ENCODE peak calls at places on chromosomes 13 and 19, in six cellular contexts. One of them, this sample, is unnamed.
A peak's percentile ranks its signal among the peaks of the same experiment; 100 is the strongest.

GRCh38 chr13:88643233-88643632 is 972.1 kb downstream of the SLITRK5 start:
- DNase-seq in endodermal cell: no peak
- DNase-seq in breast epithelium: no peak
- DNase-seq in fibroblast of lung: no peak
- DNase-seq in OCI-LY7: no peak
- DNase-seq in mucosa of descending colon: no peak
- DNase-seq in this sample: no peak

GRCh38 chr13:111325146-111325890 is 4.9 kb downstream of the TEX29 start:
- DNase-seq in endodermal cell: no peak
- DNase-seq in breast epithelium: no peak
- DNase-seq in fibroblast of lung: no peak
- DNase-seq in OCI-LY7: no peak
- DNase-seq in mucosa of descending colon: no peak
- DNase-seq in this sample: no peak

GRCh38 chr13:71580614-71581013 is 286.4 kb downstream of the DACH1 start:
- DNase-seq in endodermal cell: no peak
- DNase-seq in breast epithelium: no peak
- DNase-seq in fibroblast of lung: no peak
- DNase-seq in OCI-LY7: no peak
- DNase-seq in mucosa of descending colon: no peak
- DNase-seq in this sample: no peak

GRCh38 chr13:114130131-114130707 is 2.2 kb downstream of the RASA3 start:
- DNase-seq in endodermal cell: peak; percentile 51
- DNase-seq in breast epithelium: no peak
- DNase-seq in fibroblast of lung: no peak
- DNase-seq in OCI-LY7: no peak
- DNase-seq in mucosa of descending colon: no peak
- DNase-seq in this sample: peak; percentile 60

GRCh38 chr13:74978596-74978995 is 503.4 kb downstream of the TBC1D4 start:
- DNase-seq in endodermal cell: no peak
- DNase-seq in breast epithelium: no peak
- DNase-seq in fibroblast of lung: no peak
- DNase-seq in OCI-LY7: no peak
- DNase-seq in mucosa of descending colon: no peak
- DNase-seq in this sample: no peak

GRCh38 chr13:32639502-32640105 is 53.4 kb downstream of the PDS5B start:
- DNase-seq in endodermal cell: peak; percentile 63
- DNase-seq in breast epithelium: peak; percentile 32
- DNase-seq in fibroblast of lung: peak; percentile 84
- DNase-seq in OCI-LY7: peak; percentile 70
- DNase-seq in mucosa of descending colon: peak; percentile 39
- DNase-seq in this sample: peak; percentile 65

GRCh38 chr19:1675633-1676350 is 23.4 kb upstream of the TCF3 start:
- DNase-seq in endodermal cell: peak; percentile 77
- DNase-seq in breast epithelium: no peak
- DNase-seq in fibroblast of lung: no peak
- DNase-seq in OCI-LY7: no peak
- DNase-seq in mucosa of descending colon: no peak
- DNase-seq in this sample: no peak

GRCh38 chr13:52788011-52788410 is 48.4 kb upstream of the CNMD start:
- DNase-seq in endodermal cell: no peak
- DNase-seq in breast epithelium: no peak
- DNase-seq in fibroblast of lung: no peak
- DNase-seq in OCI-LY7: no peak
- DNase-seq in mucosa of descending colon: no peak
- DNase-seq in this sample: no peak

GRCh38 chr19:55441692-55442321 is 1.3 kb downstream of the SHISA7 start:
- DNase-seq in endodermal cell: peak; percentile 89
- DNase-seq in breast epithelium: no peak
- DNase-seq in fibroblast of lung: no peak
- DNase-seq in OCI-LY7: no peak
- DNase-seq in mucosa of descending colon: peak; percentile 56
- DNase-seq in this sample: no peak

GRCh38 chr13:99288069-99288468 is 19.1 kb downstream of the GPR183 start:
- DNase-seq in endodermal cell: no peak
- DNase-seq in breast epithelium: no peak
- DNase-seq in fibroblast of lung: no peak
- DNase-seq in OCI-LY7: no peak
- DNase-seq in mucosa of descending colon: no peak
- DNase-seq in this sample: no peak

GRCh38 chr19:46955813-46956371 is 63.7 kb upstream of the NPAS1 start:
- DNase-seq in endodermal cell: no peak
- DNase-seq in breast epithelium: no peak
- DNase-seq in fibroblast of lung: no peak
- DNase-seq in OCI-LY7: no peak
- DNase-seq in mucosa of descending colon: no peak
- DNase-seq in this sample: no peak

GRCh38 chr13:97648171-97648880 is 214.4 kb downstream of the RAP2A start:
- DNase-seq in endodermal cell: peak; percentile 60
- DNase-seq in breast epithelium: no peak
- DNase-seq in fibroblast of lung: peak; percentile 34
- DNase-seq in OCI-LY7: no peak
- DNase-seq in mucosa of descending colon: no peak
- DNase-seq in this sample: no peak

GRCh38 chr13:83220241-83220640 is 662.0 kb downstream of the SLITRK1 start:
- DNase-seq in endodermal cell: no peak
- DNase-seq in breast epithelium: no peak
- DNase-seq in fibroblast of lung: no peak
- DNase-seq in OCI-LY7: no peak
- DNase-seq in mucosa of descending colon: no peak
- DNase-seq in this sample: no peak

GRCh38 chr19:50325310-50326100 is 3.7 kb downstream of the KCNC3 start:
- DNase-seq in endodermal cell: peak; percentile 98
- DNase-seq in breast epithelium: no peak
- DNase-seq in fibroblast of lung: peak; percentile 20
- DNase-seq in OCI-LY7: peak; percentile 89
- DNase-seq in mucosa of descending colon: peak; percentile 84
- DNase-seq in this sample: peak; percentile 70

GRCh38 chr13:80029170-80029569 is 311.8 kb downstream of the SPRY2 start:
- DNase-seq in endodermal cell: no peak
- DNase-seq in breast epithelium: no peak
- DNase-seq in fibroblast of lung: no peak
- DNase-seq in OCI-LY7: no peak
- DNase-seq in mucosa of descending colon: peak; percentile 36
- DNase-seq in this sample: no peak

GRCh38 chr19:57803594-57804325 is 11.0 kb downstream of the ZNF552 start:
- DNase-seq in endodermal cell: peak; percentile 89
- DNase-seq in breast epithelium: no peak
- DNase-seq in fibroblast of lung: peak; percentile 58
- DNase-seq in OCI-LY7: no peak
- DNase-seq in mucosa of descending colon: peak; percentile 66
- DNase-seq in this sample: no peak

GRCh38 chr19:43643326-43643725 is 3.7 kb upstream of the CADM4 start:
- DNase-seq in endodermal cell: no peak
- DNase-seq in breast epithelium: no peak
- DNase-seq in fibroblast of lung: peak; percentile 29
- DNase-seq in OCI-LY7: no peak
- DNase-seq in mucosa of descending colon: no peak
- DNase-seq in this sample: no peak

GRCh38 chr19:52231154-52231565 is 38.2 kb upstream of the ZNF766 start:
- DNase-seq in endodermal cell: no peak
- DNase-seq in breast epithelium: no peak
- DNase-seq in fibroblast of lung: no peak
- DNase-seq in OCI-LY7: no peak
- DNase-seq in mucosa of descending colon: no peak
- DNase-seq in this sample: no peak

GRCh38 chr19:37492213-37492612 is 14.5 kb upstream of the ZNF793 start:
- DNase-seq in endodermal cell: no peak
- DNase-seq in breast epithelium: no peak
- DNase-seq in fibroblast of lung: no peak
- DNase-seq in OCI-LY7: no peak
- DNase-seq in mucosa of descending colon: no peak
- DNase-seq in this sample: no peak

GRCh38 chr13:21010621-21011020 is 50.8 kb downstream of the LATS2 start:
- DNase-seq in endodermal cell: peak; percentile 43
- DNase-seq in breast epithelium: no peak
- DNase-seq in fibroblast of lung: no peak
- DNase-seq in OCI-LY7: peak; percentile 2
- DNase-seq in mucosa of descending colon: no peak
- DNase-seq in this sample: no peak

GRCh38 chr13:21012211-21012610 is 49.2 kb downstream of the LATS2 start:
- DNase-seq in endodermal cell: peak; percentile 5
- DNase-seq in breast epithelium: no peak
- DNase-seq in fibroblast of lung: peak; percentile 89
- DNase-seq in OCI-LY7: no peak
- DNase-seq in mucosa of descending colon: no peak
- DNase-seq in this sample: no peak

GRCh38 chr13:21013682-21014038 is 47.7 kb downstream of the LATS2 start:
- DNase-seq in endodermal cell: no peak
- DNase-seq in breast epithelium: no peak
- DNase-seq in fibroblast of lung: no peak
- DNase-seq in OCI-LY7: no peak
- DNase-seq in mucosa of descending colon: no peak
- DNase-seq in this sample: no peak

GRCh38 chr13:21012841-21013681 is 48.3 kb downstream of the LATS2 start:
- DNase-seq in endodermal cell: no peak
- DNase-seq in breast epithelium: no peak
- DNase-seq in fibroblast of lung: no peak
- DNase-seq in OCI-LY7: no peak
- DNase-seq in mucosa of descending colon: no peak
- DNase-seq in this sample: no peak

GRCh38 chr13:21011378-21011777 is 50.0 kb downstream of the LATS2 start:
- DNase-seq in endodermal cell: no peak
- DNase-seq in breast epithelium: no peak
- DNase-seq in fibroblast of lung: no peak
- DNase-seq in OCI-LY7: no peak
- DNase-seq in mucosa of descending colon: no peak
- DNase-seq in this sample: no peak
- H3K4me1 ChIP-seq in endodermal cell: no peaks in the 10 kb centered on the region
- H3K4me1 ChIP-seq in breast epithelium: no peaks in the 10 kb centered on the region
- H3K4me1 ChIP-seq in fibroblast of lung: peaks cover 37% of the 10 kb centered on the region
- H3K4me1 ChIP-seq in OCI-LY7: no peaks in the 10 kb centered on the region
- H3K4me1 ChIP-seq in mucosa of descending colon: no peaks in the 10 kb centered on the region
- H3K4me1 ChIP-seq in this sample: peaks cover 85% of the 10 kb centered on the region

GRCh38 chr19:10921199-10921879 is 7.1 kb downstream of the YIPF2 start:
- DNase-seq in endodermal cell: peak; percentile 41
- DNase-seq in breast epithelium: no peak
- DNase-seq in fibroblast of lung: no peak
- DNase-seq in OCI-LY7: no peak
- DNase-seq in mucosa of descending colon: no peak
- DNase-seq in this sample: no peak
- H3K36me3 ChIP-seq in endodermal cell: peaks cover 27% of the 10 kb centered on the region
- H3K36me3 ChIP-seq in breast epithelium: no peaks in the 10 kb centered on the region
- H3K36me3 ChIP-seq in fibroblast of lung: peaks cover 24% of the 10 kb centered on the region
- H3K36me3 ChIP-seq in OCI-LY7: peaks cover 76% of the 10 kb centered on the region
- H3K36me3 ChIP-seq in mucosa of descending colon: no peaks in the 10 kb centered on the region
- H3K36me3 ChIP-seq in this sample: peaks cover 5% of the 10 kb centered on the region

GRCh38 chr19:8373867-8374813 is 10.2 kb downstream of the ANGPTL4 start:
- DNase-seq in endodermal cell: peak; percentile 61
- DNase-seq in breast epithelium: no peak
- DNase-seq in fibroblast of lung: no peak
- DNase-seq in OCI-LY7: no peak
- DNase-seq in mucosa of descending colon: no peak
- DNase-seq in this sample: no peak
- H3K4me1 ChIP-seq in endodermal cell: no peaks in the 10 kb centered on the region
- H3K4me1 ChIP-seq in breast epithelium: no peaks in the 10 kb centered on the region
- H3K4me1 ChIP-seq in fibroblast of lung: no peaks in the 10 kb centered on the region
- H3K4me1 ChIP-seq in OCI-LY7: no peaks in the 10 kb centered on the region
- H3K4me1 ChIP-seq in mucosa of descending colon: peaks cover 8% of the 10 kb centered on the region
- H3K4me1 ChIP-seq in this sample: peaks cover 5% of the 10 kb centered on the region

GRCh38 chr19:34960940-34961679 is 2.9 kb downstream of the ZNF792 start:
- DNase-seq in endodermal cell: no peak
- DNase-seq in breast epithelium: no peak
- DNase-seq in fibroblast of lung: no peak
- DNase-seq in OCI-LY7: no peak
- DNase-seq in mucosa of descending colon: no peak
- DNase-seq in this sample: no peak
- H3K36me3 ChIP-seq in endodermal cell: peaks cover 62% of the 10 kb centered on the region
- H3K36me3 ChIP-seq in breast epithelium: peaks cover 30% of the 10 kb centered on the region
- H3K36me3 ChIP-seq in fibroblast of lung: peaks cover 14% of the 10 kb centered on the region
- H3K36me3 ChIP-seq in OCI-LY7: peaks cover 40% of the 10 kb centered on the region
- H3K36me3 ChIP-seq in mucosa of descending colon: peaks cover 19% of the 10 kb centered on the region
- H3K36me3 ChIP-seq in this sample: peaks cover 41% of the 10 kb centered on the region

DNA sequence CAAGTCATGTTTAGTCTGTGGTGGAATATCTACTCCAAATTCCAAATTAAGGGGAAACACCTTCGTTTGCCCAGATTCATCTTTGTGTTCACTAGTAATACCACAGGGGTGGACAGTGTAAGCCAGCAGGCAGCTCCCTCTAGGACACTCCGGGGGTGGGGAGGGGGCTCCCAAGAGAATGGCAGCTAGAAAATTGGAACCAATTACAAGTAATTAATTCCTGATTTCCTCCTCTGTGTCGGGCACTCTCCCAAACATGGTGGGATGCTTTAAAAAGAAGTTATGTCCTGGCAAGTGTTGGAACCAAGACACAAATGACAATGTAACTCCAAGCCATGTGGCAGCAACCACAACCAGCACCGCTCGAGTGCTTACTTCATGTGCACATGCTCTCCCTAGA is 5.9 kb downstream of the COL4A1 start:
- DNase-seq in endodermal cell: no peak
- DNase-seq in breast epithelium: no peak
- DNase-seq in fibroblast of lung: no peak
- DNase-seq in OCI-LY7: no peak
- DNase-seq in mucosa of descending colon: no peak
- DNase-seq in this sample: no peak
- H3K4me1 ChIP-seq in endodermal cell: peaks cover 40% of the 10 kb centered on the region
- H3K4me1 ChIP-seq in breast epithelium: no peaks in the 10 kb centered on the region
- H3K4me1 ChIP-seq in fibroblast of lung: peaks cover 37% of the 10 kb centered on the region
- H3K4me1 ChIP-seq in OCI-LY7: no peaks in the 10 kb centered on the region
- H3K4me1 ChIP-seq in mucosa of descending colon: no peaks in the 10 kb centered on the region
- H3K4me1 ChIP-seq in this sample: peaks cover 7% of the 10 kb centered on the region

GRCh38 chr19:42352216-42352892 is 26.9 kb downstream of the MEGF8 start:
- DNase-seq in endodermal cell: no peak
- DNase-seq in breast epithelium: peak; percentile 48
- DNase-seq in fibroblast of lung: no peak
- DNase-seq in OCI-LY7: no peak
- DNase-seq in mucosa of descending colon: no peak
- DNase-seq in this sample: no peak
- H3K36me3 ChIP-seq in endodermal cell: peaks cover 17% of the 10 kb centered on the region
- H3K36me3 ChIP-seq in breast epithelium: peaks cover 8% of the 10 kb centered on the region
- H3K36me3 ChIP-seq in fibroblast of lung: peaks cover 2% of the 10 kb centered on the region
- H3K36me3 ChIP-seq in OCI-LY7: no peaks in the 10 kb centered on the region
- H3K36me3 ChIP-seq in mucosa of descending colon: no peaks in the 10 kb centered on the region
- H3K36me3 ChIP-seq in this sample: peaks cover 3% of the 10 kb centered on the region

DNA sequence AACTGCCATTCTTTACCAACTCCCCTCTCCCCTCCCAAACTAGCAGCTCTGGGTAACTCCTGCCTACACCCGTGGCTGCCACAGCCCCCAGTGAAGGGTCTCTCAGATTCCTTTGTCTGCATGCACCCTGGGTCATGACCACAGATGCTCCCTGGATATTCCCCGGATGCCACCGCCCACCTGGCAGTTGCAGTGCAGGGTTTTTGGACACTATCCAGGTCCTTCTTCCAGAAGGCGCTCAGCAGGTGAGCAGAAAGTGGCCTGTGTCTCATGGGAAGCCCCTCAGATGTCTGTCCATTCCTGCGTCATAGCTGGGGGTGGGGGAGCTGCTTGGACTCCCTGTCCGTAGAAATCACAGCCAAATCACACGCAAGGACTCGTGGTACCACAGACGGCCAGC is 38.8 kb downstream of the ELL start:
- DNase-seq in endodermal cell: no peak
- DNase-seq in breast epithelium: no peak
- DNase-seq in fibroblast of lung: no peak
- DNase-seq in OCI-LY7: no peak
- DNase-seq in mucosa of descending colon: no peak
- DNase-seq in this sample: no peak
- H3K4me1 ChIP-seq in endodermal cell: no peaks in the 10 kb centered on the region
- H3K4me1 ChIP-seq in breast epithelium: peaks cover 43% of the 10 kb centered on the region
- H3K4me1 ChIP-seq in fibroblast of lung: peaks cover 22% of the 10 kb centered on the region
- H3K4me1 ChIP-seq in OCI-LY7: peaks cover 23% of the 10 kb centered on the region
- H3K4me1 ChIP-seq in mucosa of descending colon: peaks cover 62% of the 10 kb centered on the region
- H3K4me1 ChIP-seq in this sample: peaks cover 95% of the 10 kb centered on the region